ENCODE peak calls at places on chromosomes 6 and 20, in five cellular contexts. H is fibroblast of mammary gland, Y is GM06990, O is fibroblast of the aortic adventitia, U is PC-9. W is an unnamed sample.
A peak's percentile ranks its signal among the peaks of the same experiment; 100 is the strongest.

GRCh38 chr20:48616481-48616880 is 211.3 kb downstream of the PREX1 start:
- DNase-seq in H (no peak), Y (no peak), O (no peak), U (no peak), W (no peak)

GRCh38 chr6:83462524-83462923 is 31.7 kb upstream of the ME1 start:
- DNase-seq in H (no peak), Y (no peak), O (no peak), U (no peak), W (no peak)

GRCh38 chr20:51321343-51322163 is 221.0 kb downstream of the NFATC2 start:
- DNase-seq in H (no peak), Y (no peak), O (no peak), U (no peak), W (no peak)

GRCh38 chr6:169591616-169592015 is 110.2 kb downstream of the WDR27 start:
- DNase-seq in H (no peak), Y (no peak), O (no peak), U (no peak), W (no peak)

GRCh38 chr6:150751296-150751695 is 114.2 kb upstream of the MTHFD1L start:
- DNase-seq in H (no peak), Y (no peak), O (peak; percentile 33), U (no peak), W (no peak)

GRCh38 chr6:144289006-144289405 is 3.9 kb downstream of the UTRN start:
- DNase-seq in H (peak; percentile 16), Y (no peak), O (no peak), U (no peak), W (peak; percentile 7)

GRCh38 chr6:136608991-136609390 is 58.8 kb upstream of the MAP7 start:
- DNase-seq in H (peak; percentile 84), Y (no peak), O (peak; percentile 82), U (no peak), W (peak; percentile 52)

GRCh38 chr20:15863735-15864134 is 709.5 kb downstream of the KIF16B start:
- DNase-seq in H (no peak), Y (no peak), O (no peak), U (no peak), W (no peak)

GRCh38 chr6:114747995-114748625 is 405.3 kb upstream of the HS3ST5 start:
- DNase-seq in H (peak; percentile 68), Y (no peak), O (peak; percentile 30), U (peak; percentile 41), W (peak; percentile 63)

GRCh38 chr6:12875061-12875460 is 158.5 kb downstream of the PHACTR1 start:
- DNase-seq in H (peak; percentile 48), Y (no peak), O (peak; percentile 32), U (no peak), W (peak; percentile 21)

GRCh38 chr20:7841967-7842301 is 98.3 kb downstream of the HAO1 start:
- DNase-seq in H (peak; percentile 94), Y (no peak), O (peak; percentile 97), U (no peak), W (peak; percentile 95)

GRCh38 chr20:22768779-22769178 is 184.4 kb upstream of the FOXA2 start:
- DNase-seq in H (peak; percentile 39), Y (no peak), O (no peak), U (peak; percentile 22), W (no peak)

GRCh38 chr6:35165630-35166071 is 24.5 kb upstream of the TCP11 start:
- DNase-seq in H (peak; percentile 59), Y (no peak), O (peak; percentile 44), U (no peak), W (peak; percentile 34)

GRCh38 chr20:33108641-33109040 is 29.2 kb downstream of the BPIFB4 start:
- DNase-seq in H (no peak), Y (no peak), O (no peak), U (no peak), W (no peak)

GRCh38 chr6:117232191-117232590 is 33.2 kb upstream of the VGLL2 start:
- DNase-seq in H (peak; percentile 30), Y (no peak), O (no peak), U (no peak), W (peak; percentile 3)

GRCh38 chr6:51495016-51495805 is 592.2 kb downstream of the PKHD1 start:
- DNase-seq in H (no peak), Y (no peak), O (no peak), U (no peak), W (no peak)

GRCh38 chr6:127464161-127464880 is 5.1 kb upstream of the KIAA0408 start:
- DNase-seq in H (peak; percentile 82), Y (no peak), O (peak; percentile 90), U (no peak), W (no peak)

GRCh38 chr20:46250772-46251171 is 57.5 kb downstream of the CDH22 start:
- DNase-seq in H (no peak), Y (no peak), O (no peak), U (no peak), W (no peak)

GRCh38 chr20:46253391-46253790 is 54.9 kb downstream of the CDH22 start:
- DNase-seq in H (peak; percentile 4), Y (no peak), O (no peak), U (peak; percentile 16), W (peak; percentile 36)

GRCh38 chr20:46251211-46251673 is 57.1 kb downstream of the CDH22 start:
- DNase-seq in H (no peak), Y (no peak), O (no peak), U (no peak), W (no peak)

GRCh38 chr20:46249671-46250070 is 58.6 kb downstream of the CDH22 start:
- DNase-seq in H (no peak), Y (no peak), O (no peak), U (no peak), W (no peak)

DNA sequence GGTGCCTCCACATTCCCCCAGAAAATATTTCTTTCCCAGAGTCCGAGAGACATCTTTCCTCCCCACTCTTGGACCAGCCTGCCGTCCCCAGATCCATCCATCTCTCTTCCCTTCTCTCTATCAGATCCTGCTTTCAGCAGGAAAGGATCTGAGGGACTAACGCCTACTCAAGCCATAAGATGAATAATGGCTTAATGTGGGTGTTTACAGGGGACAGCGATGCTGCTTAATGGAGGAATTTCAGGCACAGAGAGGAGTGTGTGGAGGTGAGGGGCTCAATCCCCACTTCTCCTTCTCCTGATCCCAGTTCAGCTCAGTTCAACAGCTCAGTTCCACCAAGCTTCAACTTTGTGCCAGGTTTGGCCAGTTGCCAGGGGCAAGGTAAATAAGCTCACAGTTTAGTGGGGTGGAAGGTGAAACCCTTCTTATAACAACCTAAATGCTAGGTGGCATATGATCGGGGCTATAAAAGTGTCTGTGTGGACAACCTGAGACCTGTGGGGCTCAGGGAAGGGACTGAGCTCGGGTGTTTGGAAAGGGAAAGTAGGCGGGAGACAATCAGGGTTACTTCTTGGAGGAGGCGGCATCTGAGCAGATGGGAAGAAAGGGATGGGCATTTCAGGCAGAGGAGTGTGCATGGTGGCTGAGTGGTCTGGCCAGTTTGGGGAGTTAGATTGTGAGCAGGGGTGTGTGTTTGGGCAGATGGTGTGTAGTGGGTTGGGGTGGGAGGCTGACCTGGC is 55.8 kb downstream of the CDH22 start:
- DNase-seq in H (no peak), Y (no peak), O (no peak), U (no peak), W (no peak)
- TF ChIP-seq CTCF in H (no peak), Y (no peak), O (no peak), U (no peak), W (no peak)

GRCh38 chr6:106747139-106747538 is 117.8 kb downstream of the QRSL1 start:
- DNase-seq in H (no peak), Y (no peak), O (no peak), U (no peak), W (peak; percentile 48)

GRCh38 chr6:106749611-106750010 is 120.2 kb downstream of the QRSL1 start:
- DNase-seq in H (no peak), Y (no peak), O (peak; percentile 8), U (no peak), W (peak; percentile 45)

GRCh38 chr6:106750146-106750900 is 120.9 kb downstream of the QRSL1 start:
- DNase-seq in H (no peak), Y (no peak), O (no peak), U (no peak), W (peak; percentile 42)

GRCh38 chr6:106746660-106747059 is 117.3 kb downstream of the QRSL1 start:
- DNase-seq in H (peak; percentile 7), Y (no peak), O (peak; percentile 81), U (peak; percentile 51), W (peak; percentile 98)

DNA sequence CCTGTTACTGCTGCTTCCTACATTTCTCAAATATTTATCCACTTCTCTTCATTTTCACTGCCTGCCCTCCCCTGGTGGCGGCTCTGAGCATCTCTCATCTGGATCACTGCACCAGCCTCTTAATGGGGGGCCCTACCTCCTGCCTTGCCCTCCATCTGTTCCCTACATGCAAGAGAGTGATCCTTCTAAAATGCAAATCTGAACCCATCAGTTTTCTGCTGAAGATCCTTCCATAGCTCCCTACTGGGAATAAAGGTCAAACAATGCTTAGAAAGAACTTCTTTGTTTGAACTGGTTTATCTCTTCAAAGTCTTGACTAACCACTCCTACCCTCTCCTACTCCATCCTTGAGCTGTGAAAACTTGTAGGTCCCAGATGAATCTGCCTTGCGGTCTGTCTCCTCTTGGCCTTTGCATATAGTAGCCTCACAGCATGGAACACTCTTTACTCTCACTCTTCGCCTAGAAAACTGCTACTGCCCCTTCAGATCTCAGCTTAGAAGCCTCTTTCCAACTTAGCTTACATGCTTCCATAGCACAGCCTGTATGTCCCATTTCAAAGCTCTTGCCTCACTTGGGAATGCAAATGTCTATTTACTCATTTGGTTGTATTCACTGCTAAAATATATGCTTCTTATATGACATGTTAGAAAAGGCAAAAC is 119.3 kb downstream of the QRSL1 start:
- DNase-seq in H (no peak), Y (no peak), O (no peak), U (no peak), W (no peak)
- TF ChIP-seq CTCF in H (no peak), Y (peak; percentile 33), O (no peak), U (no peak), W (no peak)

GRCh38 chr6:34074064-34074739 is 71.7 kb downstream of the GRM4 start:
- DNase-seq in H (no peak), Y (no peak), O (no peak), U (no peak), W (no peak)
- TF ChIP-seq CTCF in H (no peak), Y (peak; percentile 7), O (no peak), U (no peak), W (no peak)

GRCh38 chr20:43655937-43656336 is 11.0 kb upstream of the MYBL2 start:
- DNase-seq in H (no peak), Y (no peak), O (no peak), U (no peak), W (no peak)

GRCh38 chr20:43653966-43654365 is 12.9 kb upstream of the MYBL2 start:
- DNase-seq in H (no peak), Y (no peak), O (no peak), U (no peak), W (no peak)

GRCh38 chr20:43658068-43658722 is 8.7 kb upstream of the MYBL2 start:
- DNase-seq in H (peak; percentile 24), Y (no peak), O (no peak), U (peak; percentile 23), W (peak; percentile 37)

GRCh38 chr20:43662943-43663655 is 3.8 kb upstream of the MYBL2 start:
- DNase-seq in H (peak; percentile 47), Y (no peak), O (no peak), U (peak; percentile 13), W (peak; percentile 74)

DNA sequence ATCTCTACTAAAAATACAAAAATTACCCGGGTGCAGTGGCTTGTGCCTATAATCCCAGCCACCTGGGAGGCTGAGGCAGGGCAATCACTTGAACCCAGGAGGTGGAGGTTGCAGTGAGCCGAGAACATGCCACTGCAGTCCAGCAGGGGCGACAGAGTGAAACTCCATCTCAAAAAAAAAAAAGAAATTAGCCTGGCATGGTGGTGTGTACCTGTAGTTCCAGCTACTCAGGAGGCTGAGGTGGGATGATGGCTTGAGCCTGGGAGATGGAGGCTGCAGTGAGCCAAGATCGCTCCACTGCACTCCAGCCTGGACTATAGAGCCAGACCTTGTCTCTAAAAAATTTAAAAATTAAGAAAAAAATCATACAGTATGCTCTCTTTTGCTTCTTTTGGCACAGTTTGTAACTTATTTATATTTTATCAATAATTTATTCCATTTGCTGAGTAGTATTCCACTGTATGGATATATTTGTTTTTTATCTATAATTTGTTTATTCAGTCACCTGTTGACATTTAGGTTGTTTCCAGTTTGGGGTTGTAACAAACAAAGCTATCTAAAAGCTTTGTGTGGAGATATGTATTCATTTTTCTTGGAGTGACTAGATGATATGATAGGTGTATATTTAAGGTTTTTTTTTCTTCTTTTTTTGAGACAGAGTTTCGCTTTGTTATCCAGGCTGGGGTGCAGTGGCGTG is 8.0 kb upstream of the MYBL2 start:
- DNase-seq in H (no peak), Y (no peak), O (no peak), U (no peak), W (no peak)
- TF ChIP-seq CTCF in H (no peak), Y (peak; percentile 13), O (no peak), U (no peak), W (no peak)